ENCODE peak calls at places on chromosomes 3 and 15, in seven cellular contexts. K, Q, B, T, S, F and P are unnamed samples.

GRCh38 chr15:41024880-41025279 is 71.6 kb downstream of the CHAC1 start:
- DNase-seq in K (no peak), Q (no peak), B (no peak), T (no peak), S (no peak), F (no peak), P (no peak)

GRCh38 chr3:25902586-25902985 is 112.7 kb downstream of the OXSM start:
- DNase-seq in K (no peak), Q (no peak), B (no peak), T (no peak), S (no peak), F (no peak), P (no peak)

GRCh38 chr3:58713715-58714401 is 47.3 kb upstream of the FAM3D start:
- DNase-seq in K (no peak), Q (no peak), B (no peak), T (no peak), S (no peak), F (no peak), P (no peak)

GRCh38 chr15:62063851-62064635 is 2.7 kb upstream of the C2CD4A start:
- DNase-seq in K (no peak), Q (no peak), B (no peak), T (no peak), S (no peak), F (no peak), P (no peak)

GRCh38 chr3:151460774-151461450 is at the start of gene IGSF10:
- DNase-seq in K (no peak), Q (no peak), B (no peak), T (peak), S (no peak), F (peak), P (peak)

GRCh38 chr3:14142567-14143270 is 17.9 kb downstream of the TMEM43 start:
- DNase-seq in K (no peak), Q (no peak), B (no peak), T (peak), S (no peak), F (no peak), P (no peak)

GRCh38 chr3:101928890-101929289 is 79.6 kb downstream of the NFKBIZ start:
- DNase-seq in K (no peak), Q (no peak), B (no peak), T (no peak), S (no peak), F (no peak), P (no peak)

GRCh38 chr3:159971311-159971710 is 17.3 kb upstream of the IL12A start:
- DNase-seq in K (no peak), Q (no peak), B (no peak), T (no peak), S (no peak), F (no peak), P (no peak)

GRCh38 chr3:27345045-27345444 is 24.1 kb downstream of the NEK10 start:
- DNase-seq in K (no peak), Q (no peak), B (no peak), T (no peak), S (no peak), F (no peak), P (no peak)

GRCh38 chr3:24410861-24411260 is 83.8 kb downstream of the THRB start:
- DNase-seq in K (no peak), Q (no peak), B (no peak), T (peak), S (no peak), F (no peak), P (no peak)

GRCh38 chr3:159766563-159767185 is 222.0 kb upstream of the IL12A start:
- DNase-seq in K (no peak), Q (no peak), B (no peak), T (peak), S (no peak), F (peak), P (peak)

GRCh38 chr3:8239718-8240698 is 261.6 kb upstream of the LMCD1 start:
- DNase-seq in K (peak), Q (no peak), B (no peak), T (peak), S (peak), F (peak), P (peak)

GRCh38 chr3:8444883-8445282 is 56.7 kb upstream of the LMCD1 start:
- DNase-seq in K (no peak), Q (no peak), B (no peak), T (no peak), S (no peak), F (no peak), P (no peak)

GRCh38 chr3:127412578-127413317 is 124.9 kb upstream of the PRR20G start:
- DNase-seq in K (no peak), Q (no peak), B (no peak), T (no peak), S (no peak), F (no peak), P (no peak)
- TF ChIP-seq SP1 in K (no peak), Q (no peak), B (no peak), T (no peak), S (no peak), F (no peak), P (no peak)

DNA sequence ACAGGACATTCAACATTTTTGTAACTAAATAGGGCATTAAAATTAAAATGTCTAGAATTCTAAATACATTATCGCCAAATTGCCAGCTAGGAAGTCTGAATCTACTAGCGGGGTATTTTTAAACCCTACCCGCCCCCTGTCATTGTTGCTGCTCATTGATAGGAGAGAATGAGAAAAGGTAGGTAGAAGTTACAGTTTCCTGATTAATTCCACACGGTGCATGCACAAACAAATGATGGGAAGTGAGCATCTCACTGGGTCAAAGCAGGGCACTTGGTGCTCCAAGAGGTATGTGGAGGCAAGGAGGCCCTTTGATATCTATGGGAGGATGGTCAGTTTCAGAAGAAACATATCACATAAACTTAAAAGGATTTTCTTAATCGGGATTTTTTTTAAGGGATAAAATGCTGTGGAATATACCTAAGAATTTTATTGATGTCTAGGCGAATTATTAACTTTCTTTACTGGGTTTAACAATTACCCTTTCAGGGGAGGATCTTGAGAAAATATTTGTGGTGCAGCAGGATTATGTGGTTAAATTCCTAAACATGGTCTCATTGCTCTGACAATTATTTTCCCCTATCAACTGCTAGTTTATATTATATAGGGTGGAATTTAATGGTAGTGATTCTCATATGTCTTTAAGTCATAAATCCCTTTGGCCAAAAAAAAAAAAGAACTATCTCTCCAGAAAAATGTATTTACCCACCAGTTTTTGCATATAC is 236.0 kb upstream of the GOLGA6L4 start:
- DNase-seq in K (no peak), Q (no peak), B (no peak), T (no peak), S (no peak), F (no peak), P (no peak)
- TF ChIP-seq SP1 in K (no peak), Q (no peak), B (no peak), T (no peak), S (no peak), F (no peak), P (no peak)

GRCh38 chr3:72756900-72757299 is 91.3 kb downstream of the SHQ1 start:
- DNase-seq in K (no peak), Q (peak), B (no peak), T (no peak), S (no peak), F (no peak), P (no peak)
- TF ChIP-seq SP1 in K (no peak), Q (no peak), B (no peak), T (no peak), S (no peak), F (no peak), P (no peak)

GRCh38 chr15:78249131-78249530 is 14.8 kb upstream of the ACSBG1 start:
- DNase-seq in K (no peak), Q (no peak), B (no peak), T (no peak), S (no peak), F (no peak), P (no peak)

GRCh38 chr15:78256044-78256437 is 8.3 kb upstream of the DNAJA4 start:
- DNase-seq in K (no peak), Q (no peak), B (no peak), T (no peak), S (no peak), F (no peak), P (no peak)

GRCh38 chr15:78255421-78256043 is 8.8 kb upstream of the DNAJA4 start:
- DNase-seq in K (no peak), Q (no peak), B (no peak), T (no peak), S (no peak), F (no peak), P (no peak)

GRCh38 chr15:78247895-78248294 is 13.5 kb upstream of the ACSBG1 start:
- DNase-seq in K (no peak), Q (no peak), B (no peak), T (no peak), S (no peak), F (no peak), P (no peak)

GRCh38 chr15:78251136-78251535 is 13.2 kb upstream of the DNAJA4 start:
- DNase-seq in K (no peak), Q (no peak), B (no peak), T (no peak), S (no peak), F (no peak), P (no peak)
- TF ChIP-seq SP1 in K (no peak), Q (no peak), B (no peak), T (no peak), S (no peak), F (no peak), P (no peak)

GRCh38 chr3:40858364-40859115 is 333.8 kb downstream of the ZNF621 start:
- DNase-seq in K (no peak), Q (no peak), B (no peak), T (no peak), S (no peak), F (no peak), P (no peak)
- TF ChIP-seq SP1 in K (no peak), Q (no peak), B (no peak), T (no peak), S (no peak), F (no peak), P (no peak)

GRCh38 chr3:46959169-46959515 is 17.4 kb downstream of the CCDC12 start:
- DNase-seq in K (no peak), Q (no peak), B (no peak), T (no peak), S (no peak), F (no peak), P (no peak)
- TF ChIP-seq SP1 in K (no peak), Q (no peak), B (no peak), T (no peak), S (no peak), F (no peak), P (no peak)